ENCODE peak calls at places on chromosome 15, in five cellular contexts. Q is stimulated activated CD4-positive, alpha-beta T cell treated with anti-CD3 and anti-CD28 coated beads, Interleukin-4, amount 100 ng/mL, for 4 hours; V is B cell; N is AG09309; T is HS-27A. Z is an unnamed sample.
A peak's percentile ranks its signal among the peaks of the same experiment; 100 is the strongest.

GRCh38 chr15:60548101-60548500 is 69.2 kb upstream of the ICE2 start:
- DNase-seq in Q (no peak), T (no peak), N (no peak), V (no peak), Z (no peak)

GRCh38 chr15:55434989-55435825 is 26.9 kb downstream of the PIERCE2 start:
- DNase-seq in V (no peak), N (peak; percentile 23), T (no peak), Q (no peak), Z (no peak)

GRCh38 chr15:76012021-76012551 is at the start of gene NRG4:
- DNase-seq in Q (no peak), V (no peak), N (no peak), T (no peak), Z (no peak)

GRCh38 chr15:59438891-59439290 is 905 bp downstream of the FAM81A start:
- DNase-seq in Q (no peak), V (no peak), T (no peak), N (no peak), Z (peak; percentile 75)

GRCh38 chr15:59473226-59473625 is 35.2 kb downstream of the FAM81A start:
- DNase-seq in T (no peak), Q (no peak), V (no peak), N (no peak), Z (no peak)

GRCh38 chr15:29345549-29346525 is 76.2 kb upstream of the NSMCE3 start:
- DNase-seq in V (no peak), Q (no peak), N (no peak), T (no peak), Z (no peak)

GRCh38 chr15:55494927-55495326 is 13.1 kb downstream of the DNAAF4 start:
- DNase-seq in V (no peak), N (no peak), T (no peak), Q (no peak), Z (no peak)

GRCh38 chr15:31254431-31255175 is 72.0 kb upstream of the KLF13 start:
- DNase-seq in V (no peak), Q (no peak), T (peak; percentile 36), N (peak; percentile 92), Z (no peak)

GRCh38 chr15:72685925-72686794 is at the start of the genes BBS4 and HIGD2B:
- DNase-seq in T (peak; percentile 59), Q (peak; percentile 78), V (peak; percentile 92), N (no peak), Z (peak; percentile 95)

GRCh38 chr15:98960555-98961050 is 47.0 kb downstream of the PGPEP1L start:
- DNase-seq in V (no peak), T (no peak), Q (no peak), N (no peak), Z (no peak)

GRCh38 chr15:29533667-29534066 is 264.0 kb upstream of the NSMCE3 start:
- DNase-seq in N (no peak), T (no peak), V (no peak), Q (no peak), Z (no peak)

GRCh38 chr15:28273468-28273867 is 48.5 kb downstream of the HERC2 start:
- DNase-seq in V (no peak), Q (no peak), T (no peak), N (no peak), Z (no peak)

GRCh38 chr15:48334260-48334659 is 3.0 kb downstream of the DUT start:
- DNase-seq in Q (no peak), V (no peak), T (no peak), N (no peak), Z (no peak)

GRCh38 chr15:100909582-100909981 is 9.6 kb upstream of the LRRK1 start:
- DNase-seq in Q (no peak), V (no peak), T (no peak), N (no peak), Z (no peak)

GRCh38 chr15:39594764-39595620 is 14.1 kb downstream of the THBS1 start:
- DNase-seq in T (no peak), N (peak; percentile 55), V (no peak), Q (no peak), Z (no peak)

GRCh38 chr15:66829551-66830131 is 127.6 kb downstream of the SMAD6 start:
- DNase-seq in T (no peak), N (no peak), Q (no peak), V (no peak), Z (peak; percentile 13)

GRCh38 chr15:79002631-79003030 is 57.8 kb upstream of the CTSH start:
- DNase-seq in V (no peak), N (no peak), Q (no peak), T (no peak), Z (no peak)

GRCh38 chr15:59283717-59284336 is 77.2 kb downstream of the LDHAL6B start:
- DNase-seq in N (no peak), T (no peak), V (no peak), Q (no peak), Z (peak; percentile 90)

GRCh38 chr15:89377842-89378698 is 43.4 kb upstream of the POLG start:
- DNase-seq in Q (no peak), T (no peak), V (no peak), N (no peak), Z (no peak)

Z was measured in Peyer's patch.